ENCODE peak calls at places on chromosomes 7 and 10, in six cellular contexts. S is right cardiac atrium, I is lung, O is RWPE2, Q is colonic mucosa, G is K562. H is an unnamed sample.

GRCh38 chr10:43040482-43041256 is 36.2 kb upstream of the RET start:
- DNase-seq in S (no peak), I (no peak), O (peak; percentile 43), Q (peak; percentile 13), G (no peak), H (no peak)

GRCh38 chr10:17348111-17349008 is 106.0 kb downstream of the ST8SIA6 start:
- DNase-seq in S (peak; percentile 85), I (peak; percentile 44), O (peak; percentile 93), Q (no peak), G (peak; percentile 75), H (peak; percentile 60)

GRCh38 chr7:25847331-25848070 is 304.5 kb upstream of the NFE2L3 start:
- DNase-seq in S (peak; percentile 51), I (no peak), O (no peak), Q (no peak), G (no peak), H (no peak)

GRCh38 chr10:29646238-29646902 is 11.6 kb upstream of the SVIL start:
- DNase-seq in S (no peak), I (no peak), O (peak; percentile 73), Q (no peak), G (no peak), H (no peak)

GRCh38 chr10:91520657-91521056 is 110.5 kb downstream of the HECTD2 start:
- DNase-seq in S (peak; percentile 70), I (no peak), O (no peak), Q (peak; percentile 40), G (no peak), H (no peak)

GRCh38 chr10:97550336-97551149 is 22.0 kb upstream of the ANKRD2 start:
- DNase-seq in S (no peak), I (no peak), O (no peak), Q (no peak), G (no peak), H (peak; percentile 4)

GRCh38 chr7:30148951-30149459 is 14.2 kb downstream of the MTURN start:
- DNase-seq in S (no peak), I (peak; percentile 72), O (no peak), Q (no peak), G (no peak), H (no peak)

GRCh38 chr10:84156768-84157167 is 16.8 kb upstream of the GPR15LG start:
- DNase-seq in S (no peak), I (no peak), O (no peak), Q (no peak), G (no peak), H (peak; percentile 31)

GRCh38 chr10:119642556-119643111 is 8.5 kb upstream of the BAG3 start:
- DNase-seq in S (no peak), I (no peak), O (no peak), Q (no peak), G (no peak), H (no peak)

GRCh38 chr10:29141761-29142160 is 147.1 kb upstream of the LYZL1 start:
- DNase-seq in S (no peak), I (no peak), O (no peak), Q (no peak), G (no peak), H (no peak)

GRCh38 chr7:458511-459245 is 61.0 kb downstream of the PDGFA start:
- DNase-seq in S (peak; percentile 30), I (no peak), O (peak; percentile 61), Q (no peak), G (no peak), H (no peak)

GRCh38 chr7:38796636-38797501 is 112.1 kb downstream of the VPS41 start:
- DNase-seq in S (peak; percentile 61), I (peak; percentile 54), O (no peak), Q (peak; percentile 52), G (peak; percentile 25), H (peak; percentile 18)

GRCh38 chr10:123581656-123582055 is 84.5 kb upstream of the GPR26 start:
- DNase-seq in S (no peak), I (no peak), O (no peak), Q (no peak), G (no peak), H (no peak)

GRCh38 chr7:112042631-112043030 is 163.6 kb downstream of the DOCK4 start:
- DNase-seq in S (no peak), I (no peak), O (no peak), Q (no peak), G (no peak), H (no peak)

GRCh38 chr7:154650275-154650674 is 352.6 kb downstream of the PAXIP1 start:
- DNase-seq in S (no peak), I (no peak), O (no peak), Q (no peak), G (no peak), H (no peak)

GRCh38 chr7:107150375-107151073 is 18.3 kb upstream of the HBP1 start:
- DNase-seq in S (peak; percentile 89), I (peak; percentile 72), O (no peak), Q (peak; percentile 81), G (peak; percentile 64), H (peak; percentile 66)

GRCh38 chr7:22251906-22252495 is 105.0 kb downstream of the RAPGEF5 start:
- DNase-seq in S (no peak), I (no peak), O (no peak), Q (no peak), G (no peak), H (no peak)

DNA sequence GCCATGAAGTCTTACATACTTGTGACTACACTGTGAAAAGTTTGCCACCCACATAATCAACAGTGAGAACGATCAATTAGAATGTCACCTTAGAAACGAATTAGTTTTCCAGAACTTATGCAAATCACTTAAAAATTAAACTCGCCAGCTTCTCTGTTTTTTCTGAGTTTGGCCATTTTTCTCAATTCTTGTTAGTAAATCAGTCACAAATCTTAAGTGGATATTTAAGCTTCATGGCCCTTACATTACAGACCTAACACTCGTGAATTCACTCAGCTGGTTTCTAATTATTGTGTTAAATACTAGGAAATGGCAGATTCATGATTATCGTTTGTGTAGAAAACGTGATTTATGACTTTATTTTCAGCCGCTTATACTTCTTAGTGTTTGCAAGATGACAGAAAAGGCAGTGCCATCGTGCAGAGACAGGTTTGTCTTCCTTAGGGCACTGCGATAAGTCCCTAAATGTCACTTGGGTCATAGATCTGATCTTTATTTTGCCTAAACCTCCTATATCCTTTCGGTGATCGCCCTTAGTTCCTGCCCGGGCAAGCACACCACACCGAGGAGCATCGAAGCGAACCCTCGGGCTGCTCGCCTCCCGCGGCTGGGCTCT is 605 bp upstream of the CELF2 start:
- DNase-seq in S (no peak), I (no peak), O (no peak), Q (no peak), G (no peak), H (no peak)
- H3K4me3 ChIP-seq in S (peak overlapping the region; percentile 66), I (peak overlapping the region; percentile 79), O (peak overlapping the region; percentile 67), Q (peak overlapping the region; percentile 49), G (no peak overlapping the region), H (peak overlapping the region; percentile 79)

DNA sequence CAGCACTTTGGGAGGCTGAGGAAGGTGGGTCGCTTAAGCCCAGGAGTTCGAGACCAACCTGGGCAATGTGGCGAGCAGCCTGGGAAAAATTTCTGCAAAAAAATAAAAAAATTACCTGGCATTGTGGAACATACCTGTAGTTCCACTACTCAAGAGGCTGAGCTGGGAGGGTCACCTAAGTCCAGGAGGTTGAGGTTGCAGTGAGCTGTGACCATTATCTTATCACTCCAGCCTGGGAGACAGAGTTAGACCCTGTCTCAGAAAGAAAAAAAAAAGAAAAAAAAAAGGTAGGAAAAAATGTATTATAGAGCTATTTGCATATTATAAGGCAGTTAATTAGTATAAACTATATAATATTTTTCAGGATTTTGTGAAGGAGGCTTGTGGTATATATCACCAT is 11.0 kb upstream of the TSPAN13 start:
- DNase-seq in S (no peak), I (no peak), O (no peak), Q (no peak), G (no peak), H (no peak)
- H3K27ac ChIP-seq in S (no peak overlapping the region), I (no peak overlapping the region), O (no peak overlapping the region), Q (no peak overlapping the region), G (no peak overlapping the region), H (no peak overlapping the region)

GRCh38 chr10:100873081-100873824 is 39.5 kb upstream of the SLF2 start:
- DNase-seq in S (no peak), I (no peak), O (no peak), Q (no peak), G (no peak), H (no peak)

GRCh38 chr10:100875484-100876166 is 37.1 kb upstream of the SLF2 start:
- DNase-seq in S (no peak), I (no peak), O (no peak), Q (no peak), G (no peak), H (no peak)

GRCh38 chr10:100874702-100875483 is 37.9 kb upstream of the SLF2 start:
- DNase-seq in S (no peak), I (no peak), O (no peak), Q (no peak), G (no peak), H (no peak)

GRCh38 chr10:100872034-100872791 is 40.5 kb upstream of the SLF2 start:
- DNase-seq in S (peak; percentile 55), I (no peak), O (no peak), Q (peak; percentile 48), G (peak; percentile 83), H (no peak)

DNA sequence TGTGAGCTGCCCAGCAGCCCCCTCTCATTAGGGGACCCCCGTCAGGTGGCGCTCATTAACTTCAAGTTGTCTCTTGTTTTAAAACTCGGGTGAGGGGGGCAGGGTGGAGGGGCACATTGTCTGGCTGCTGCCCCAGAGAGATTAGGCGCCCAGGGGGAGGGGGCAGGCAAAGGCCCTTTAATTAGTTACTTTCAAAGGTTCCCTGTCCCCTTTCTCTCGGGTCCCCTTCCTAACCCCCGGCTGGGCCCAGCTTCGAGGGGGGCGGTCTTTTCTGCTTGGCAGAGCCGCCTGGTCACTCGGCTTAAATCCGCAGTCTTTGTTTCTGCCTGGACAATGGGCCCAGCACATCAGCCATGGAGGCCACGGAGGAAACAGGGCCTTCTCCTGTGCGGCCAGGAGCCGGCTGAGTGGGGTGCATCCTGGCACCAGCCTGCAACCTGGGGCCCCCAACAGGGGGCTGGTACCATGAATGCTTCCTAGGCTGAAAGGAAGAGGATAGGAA is 38.9 kb upstream of the SLF2 start:
- DNase-seq in S (no peak), I (no peak), O (no peak), Q (no peak), G (no peak), H (no peak)
- H3K4me1 ChIP-seq in S (no peaks in the 10 kb centered on the region), I (no peaks in the 10 kb centered on the region), O (no peaks in the 10 kb centered on the region), Q (no peaks in the 10 kb centered on the region), G (no peaks in the 10 kb centered on the region), H (no peaks in the 10 kb centered on the region)

GRCh38 chr7:156423876-156424275 is 216.7 kb upstream of the RNF32 start:
- DNase-seq in S (no peak), I (no peak), O (no peak), Q (no peak), G (no peak), H (no peak)

GRCh38 chr7:156430109-156430508 is 210.5 kb upstream of the RNF32 start:
- DNase-seq in S (no peak), I (no peak), O (no peak), Q (no peak), G (no peak), H (no peak)

GRCh38 chr7:156434706-156435105 is 205.9 kb upstream of the RNF32 start:
- DNase-seq in S (no peak), I (no peak), O (no peak), Q (no peak), G (no peak), H (no peak)

GRCh38 chr7:156432018-156432417 is 208.6 kb upstream of the RNF32 start:
- DNase-seq in S (no peak), I (no peak), O (no peak), Q (no peak), G (no peak), H (no peak)

DNA sequence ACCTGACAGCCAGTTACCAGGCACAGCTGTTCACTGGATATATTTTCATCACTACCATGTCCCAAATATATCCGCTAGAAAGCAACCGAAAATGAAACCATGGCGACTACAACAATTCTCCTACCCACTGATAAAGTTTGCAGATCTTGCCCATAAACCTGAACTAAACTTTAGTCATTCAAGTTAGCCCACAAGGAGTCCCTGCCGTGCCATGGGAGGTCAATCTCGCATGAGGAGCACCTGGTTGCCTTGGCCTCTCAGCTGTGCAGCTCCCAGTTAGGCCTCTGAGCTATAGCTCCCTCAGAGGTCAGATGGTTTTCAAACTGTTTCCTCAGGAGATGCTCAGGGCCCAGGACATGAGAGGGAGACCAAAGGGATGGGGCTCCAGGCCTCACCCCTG is 211.1 kb upstream of the RNF32 start:
- DNase-seq in S (no peak), I (no peak), O (no peak), Q (no peak), G (no peak), H (no peak)
- H3K4me3 ChIP-seq in S (no peak overlapping the region), I (no peak overlapping the region), O (no peak overlapping the region), Q (no peak overlapping the region), G (no peak overlapping the region), H (no peak overlapping the region)